ENCODE peak calls at places on chromosomes 6 and 20, in five cellular contexts. One of them, this sample, is unnamed.
A peak's percentile ranks its signal among the peaks of the same experiment; 100 is the strongest.

GRCh38 chr6:158043008-158043407 is 61.3 kb downstream of the SYNJ2 start:
- DNase-seq in IMR-90: no peak
- DNase-seq in ovary: no peak
- DNase-seq in kidney: peak; percentile 68
- DNase-seq in heart left ventricle: no peak
- DNase-seq in this sample: no peak

GRCh38 chr20:46720019-46720418 is 10.6 kb downstream of the SLC2A10 start:
- DNase-seq in heart left ventricle: no peak
- DNase-seq in IMR-90: no peak
- DNase-seq in kidney: no peak
- DNase-seq in ovary: no peak
- DNase-seq in this sample: no peak

GRCh38 chr20:23586735-23587525 is 18.6 kb upstream of the CST9L start:
- DNase-seq in ovary: no peak
- DNase-seq in IMR-90: no peak
- DNase-seq in kidney: no peak
- DNase-seq in heart left ventricle: no peak
- DNase-seq in this sample: no peak

GRCh38 chr20:16477632-16478031 is 95.6 kb downstream of the KIF16B start:
- DNase-seq in ovary: no peak
- DNase-seq in IMR-90: peak; percentile 30
- DNase-seq in kidney: no peak
- DNase-seq in heart left ventricle: no peak
- DNase-seq in this sample: no peak

GRCh38 chr6:66173587-66173986 is 466.6 kb upstream of the EYS start:
- DNase-seq in heart left ventricle: no peak
- DNase-seq in kidney: no peak
- DNase-seq in ovary: no peak
- DNase-seq in IMR-90: no peak
- DNase-seq in this sample: no peak

GRCh38 chr6:109239918-109240321 is 142.3 kb downstream of the CD164 start:
- DNase-seq in kidney: peak; percentile 68
- DNase-seq in heart left ventricle: peak; percentile 37
- DNase-seq in IMR-90: no peak
- DNase-seq in ovary: no peak
- DNase-seq in this sample: no peak

GRCh38 chr6:68054776-68055175 is 580.3 kb upstream of the ADGRB3 start:
- DNase-seq in kidney: no peak
- DNase-seq in heart left ventricle: no peak
- DNase-seq in IMR-90: no peak
- DNase-seq in ovary: no peak
- DNase-seq in this sample: no peak

GRCh38 chr6:100998111-100998510 is 117.0 kb upstream of the ASCC3 start:
- DNase-seq in heart left ventricle: no peak
- DNase-seq in IMR-90: peak; percentile 5
- DNase-seq in kidney: no peak
- DNase-seq in ovary: no peak
- DNase-seq in this sample: no peak

GRCh38 chr6:52416629-52417151 is 3.5 kb upstream of the EFHC1 start:
- DNase-seq in ovary: no peak
- DNase-seq in heart left ventricle: peak; percentile 26
- DNase-seq in IMR-90: peak; percentile 73
- DNase-seq in kidney: no peak
- DNase-seq in this sample: peak; percentile 38

GRCh38 chr6:109853426-109853825 is 124.7 kb upstream of the GPR6 start:
- DNase-seq in IMR-90: no peak
- DNase-seq in heart left ventricle: no peak
- DNase-seq in ovary: no peak
- DNase-seq in kidney: no peak
- DNase-seq in this sample: no peak

GRCh38 chr6:53042112-53042511 is 23.1 kb upstream of the FBXO9 start:
- DNase-seq in ovary: no peak
- DNase-seq in heart left ventricle: no peak
- DNase-seq in kidney: no peak
- DNase-seq in IMR-90: peak; percentile 95
- DNase-seq in this sample: no peak

GRCh38 chr20:45366192-45366591 is 3.2 kb downstream of the SYS1 start:
- DNase-seq in IMR-90: no peak
- DNase-seq in heart left ventricle: no peak
- DNase-seq in ovary: no peak
- DNase-seq in kidney: no peak
- DNase-seq in this sample: no peak

GRCh38 chr20:54680872-54681297 is 205.5 kb downstream of the DOK5 start:
- DNase-seq in ovary: peak; percentile 18
- DNase-seq in IMR-90: peak; percentile 35
- DNase-seq in kidney: no peak
- DNase-seq in heart left ventricle: no peak
- DNase-seq in this sample: peak; percentile 19

GRCh38 chr20:40422665-40423064 is 266.4 kb downstream of the MAFB start:
- DNase-seq in IMR-90: no peak
- DNase-seq in kidney: no peak
- DNase-seq in ovary: no peak
- DNase-seq in heart left ventricle: no peak
- DNase-seq in this sample: no peak

GRCh38 chr6:88919032-88919431 is 44.4 kb downstream of the RNGTT start:
- DNase-seq in IMR-90: no peak
- DNase-seq in ovary: no peak
- DNase-seq in heart left ventricle: no peak
- DNase-seq in kidney: no peak
- DNase-seq in this sample: no peak

GRCh38 chr6:111096246-111096645 is 8.9 kb downstream of the SLC16A10 start:
- DNase-seq in ovary: no peak
- DNase-seq in IMR-90: no peak
- DNase-seq in kidney: peak; percentile 88
- DNase-seq in heart left ventricle: no peak
- DNase-seq in this sample: peak; percentile 77

GRCh38 chr6:74973621-74974020 is 232.2 kb downstream of the COL12A1 start:
- DNase-seq in IMR-90: no peak
- DNase-seq in ovary: no peak
- DNase-seq in kidney: no peak
- DNase-seq in heart left ventricle: no peak
- DNase-seq in this sample: no peak

GRCh38 chr6:20639161-20639560 is 104.9 kb downstream of the CDKAL1 start:
- DNase-seq in heart left ventricle: no peak
- DNase-seq in kidney: no peak
- DNase-seq in ovary: no peak
- DNase-seq in IMR-90: no peak
- DNase-seq in this sample: no peak

GRCh38 chr6:154937306-154938244 is 57.5 kb upstream of the TIAM2 start:
- DNase-seq in IMR-90: peak; percentile 77
- DNase-seq in kidney: no peak
- DNase-seq in heart left ventricle: no peak
- DNase-seq in ovary: no peak
- DNase-seq in this sample: no peak

GRCh38 chr20:18672826-18673225 is 85.0 kb downstream of the DTD1 start:
- DNase-seq in kidney: no peak
- DNase-seq in ovary: no peak
- DNase-seq in IMR-90: no peak
- DNase-seq in heart left ventricle: no peak
- DNase-seq in this sample: no peak

GRCh38 chr6:1047926-1048595 is 263.8 kb upstream of the FOXQ1 start:
- DNase-seq in ovary: no peak
- DNase-seq in kidney: no peak
- DNase-seq in heart left ventricle: no peak
- DNase-seq in IMR-90: no peak
- DNase-seq in this sample: no peak

GRCh38 chr6:147793871-147794643 is 285.6 kb downstream of the SAMD5 start:
- DNase-seq in ovary: no peak
- DNase-seq in IMR-90: no peak
- DNase-seq in heart left ventricle: no peak
- DNase-seq in kidney: no peak
- DNase-seq in this sample: no peak

GRCh38 chr20:30912006-30912660 is 345.3 kb upstream of the DEFB115 start:
- DNase-seq in kidney: no peak
- DNase-seq in heart left ventricle: no peak
- DNase-seq in ovary: no peak
- DNase-seq in IMR-90: no peak
- DNase-seq in this sample: peak; percentile 0

GRCh38 chr6:159110748-159111147 is 58.5 kb upstream of the FNDC1 start:
- DNase-seq in IMR-90: no peak
- DNase-seq in ovary: no peak
- DNase-seq in heart left ventricle: no peak
- DNase-seq in kidney: no peak
- DNase-seq in this sample: no peak

GRCh38 chr6:146913842-146914562 is 290.2 kb upstream of the STXBP5 start:
- DNase-seq in IMR-90: peak; percentile 99
- DNase-seq in ovary: peak; percentile 62
- DNase-seq in kidney: peak; percentile 91
- DNase-seq in heart left ventricle: peak; percentile 54
- DNase-seq in this sample: no peak

GRCh38 chr6:160818934-160819333 is 116.9 kb downstream of the PLG start:
- DNase-seq in IMR-90: no peak
- DNase-seq in kidney: no peak
- DNase-seq in heart left ventricle: no peak
- DNase-seq in ovary: no peak
- DNase-seq in this sample: no peak

GRCh38 chr20:3237011-3237957 is 1.7 kb downstream of the SLC4A11 start:
- DNase-seq in ovary: no peak
- DNase-seq in heart left ventricle: no peak
- DNase-seq in IMR-90: no peak
- DNase-seq in kidney: no peak
- DNase-seq in this sample: no peak

GRCh38 chr20:61556116-61556515 is 304.1 kb downstream of the CDH4 start:
- DNase-seq in IMR-90: peak; percentile 93
- DNase-seq in heart left ventricle: no peak
- DNase-seq in ovary: no peak
- DNase-seq in kidney: peak; percentile 12
- DNase-seq in this sample: no peak

GRCh38 chr6:36631326-36632046 is 37.3 kb downstream of the SRSF3 start:
- DNase-seq in IMR-90: no peak
- DNase-seq in kidney: no peak
- DNase-seq in ovary: no peak
- DNase-seq in heart left ventricle: no peak
- DNase-seq in this sample: no peak

GRCh38 chr6:162149786-162150185 is 577.8 kb downstream of the PRKN start:
- DNase-seq in IMR-90: no peak
- DNase-seq in kidney: no peak
- DNase-seq in heart left ventricle: no peak
- DNase-seq in ovary: no peak
- DNase-seq in this sample: no peak

GRCh38 chr6:36938536-36938935 is 16.0 kb upstream of the PI16 start:
- DNase-seq in IMR-90: peak; percentile 93
- DNase-seq in heart left ventricle: no peak
- DNase-seq in kidney: no peak
- DNase-seq in ovary: no peak
- DNase-seq in this sample: no peak

GRCh38 chr6:137970368-137970767 is 103.3 kb downstream of the TNFAIP3 start:
- DNase-seq in ovary: no peak
- DNase-seq in IMR-90: no peak
- DNase-seq in kidney: no peak
- DNase-seq in heart left ventricle: no peak
- DNase-seq in this sample: no peak

GRCh38 chr6:106103728-106104109 is 17.6 kb downstream of the PRDM1 start:
- DNase-seq in IMR-90: no peak
- DNase-seq in heart left ventricle: no peak
- DNase-seq in kidney: peak; percentile 61
- DNase-seq in ovary: no peak
- DNase-seq in this sample: peak; percentile 23

GRCh38 chr20:20755227-20755626 is 42.8 kb upstream of the RALGAPA2 start:
- DNase-seq in ovary: no peak
- DNase-seq in heart left ventricle: no peak
- DNase-seq in kidney: no peak
- DNase-seq in IMR-90: no peak
- DNase-seq in this sample: no peak

GRCh38 chr20:59159822-59160740 is 3.5 kb upstream of the ZNF831 start:
- DNase-seq in ovary: no peak
- DNase-seq in IMR-90: no peak
- DNase-seq in heart left ventricle: no peak
- DNase-seq in kidney: no peak
- DNase-seq in this sample: no peak

GRCh38 chr6:31401403-31401802 is 2.0 kb upstream of the MICA start:
- DNase-seq in heart left ventricle: no peak
- DNase-seq in ovary: peak; percentile 71
- DNase-seq in IMR-90: peak; percentile 81
- DNase-seq in kidney: peak; percentile 64
- DNase-seq in this sample: no peak

GRCh38 chr6:14630136-14630535 is 512.6 kb downstream of the CD83 start:
- DNase-seq in IMR-90: no peak
- DNase-seq in ovary: no peak
- DNase-seq in heart left ventricle: no peak
- DNase-seq in kidney: no peak
- DNase-seq in this sample: no peak
- H3K4me3 ChIP-seq in IMR-90: no peak overlapping the region
- H3K4me3 ChIP-seq in ovary: no peak overlapping the region
- H3K4me3 ChIP-seq in heart left ventricle: no peak overlapping the region
- H3K4me3 ChIP-seq in kidney: no peak overlapping the region
- H3K4me3 ChIP-seq in this sample: no peak overlapping the region

GRCh38 chr6:38997128-38997761 is 51.3 kb upstream of the GLP1R start:
- DNase-seq in heart left ventricle: no peak
- DNase-seq in ovary: no peak
- DNase-seq in IMR-90: peak; percentile 12
- DNase-seq in kidney: no peak
- DNase-seq in this sample: no peak
- TF ChIP-seq CTCF in heart left ventricle: peak; percentile 44
- TF ChIP-seq CTCF in ovary: no peak
- TF ChIP-seq CTCF in IMR-90: peak; percentile 43
- TF ChIP-seq CTCF in kidney: peak; percentile 37
- TF ChIP-seq CTCF in this sample: peak; percentile 75

GRCh38 chr20:63101781-63102719 is 95.3 kb upstream of the BHLHE23 start:
- DNase-seq in kidney: peak; percentile 75
- DNase-seq in ovary: peak; percentile 24
- DNase-seq in IMR-90: peak; percentile 24
- DNase-seq in heart left ventricle: peak; percentile 33
- DNase-seq in this sample: no peak
- H3K4me3 ChIP-seq in kidney: peak overlapping the region; percentile 46
- H3K4me3 ChIP-seq in ovary: peak overlapping the region; percentile 47
- H3K4me3 ChIP-seq in IMR-90: peak overlapping the region; percentile 67
- H3K4me3 ChIP-seq in heart left ventricle: peak overlapping the region; percentile 60
- H3K4me3 ChIP-seq in this sample: peak overlapping the region; percentile 48

GRCh38 chr6:26570027-26570809 is 26.5 kb upstream of the ABT1 start:
- DNase-seq in IMR-90: no peak
- DNase-seq in ovary: no peak
- DNase-seq in heart left ventricle: no peak
- DNase-seq in kidney: no peak
- DNase-seq in this sample: no peak

GRCh38 chr6:26571592-26572296 is 25.0 kb upstream of the ABT1 start:
- DNase-seq in IMR-90: peak; percentile 90
- DNase-seq in heart left ventricle: peak; percentile 44
- DNase-seq in kidney: no peak
- DNase-seq in ovary: peak; percentile 51
- DNase-seq in this sample: peak; percentile 78

GRCh38 chr6:26568601-26569432 is 27.9 kb upstream of the ABT1 start:
- DNase-seq in heart left ventricle: peak; percentile 90
- DNase-seq in kidney: peak; percentile 95
- DNase-seq in ovary: peak; percentile 97
- DNase-seq in IMR-90: peak; percentile 89
- DNase-seq in this sample: peak; percentile 88

GRCh38 chr6:26563488-26563887 is 25.3 kb downstream of the HMGN4 start:
- DNase-seq in ovary: no peak
- DNase-seq in kidney: no peak
- DNase-seq in heart left ventricle: no peak
- DNase-seq in IMR-90: no peak
- DNase-seq in this sample: no peak

DNA sequence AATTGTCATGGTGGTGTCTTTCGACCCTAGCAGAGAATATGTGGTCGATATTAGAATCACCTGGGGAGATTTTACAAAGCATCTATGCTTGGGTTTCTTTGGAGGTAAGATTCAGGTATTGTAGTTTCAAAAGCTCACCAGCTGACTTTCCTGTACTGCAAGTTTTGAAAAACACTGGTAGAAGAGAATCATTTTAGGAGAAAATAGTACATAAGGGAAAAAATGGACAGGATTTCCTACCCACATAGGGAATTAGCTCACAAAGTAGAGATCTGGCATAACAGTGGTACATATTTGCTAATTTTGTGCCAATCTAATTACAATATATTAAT is 27.4 kb upstream of the ABT1 start:
- DNase-seq in ovary: no peak
- DNase-seq in IMR-90: no peak
- DNase-seq in heart left ventricle: no peak
- DNase-seq in kidney: no peak
- DNase-seq in this sample: no peak
- TF ChIP-seq CTCF in ovary: no peak
- TF ChIP-seq CTCF in IMR-90: no peak
- TF ChIP-seq CTCF in heart left ventricle: no peak
- TF ChIP-seq CTCF in kidney: no peak
- TF ChIP-seq CTCF in this sample: no peak